ENCODE peak calls at places on chromosomes 7 and 10, in nine cellular contexts. One of them, this sample, is unnamed.

GRCh38 chr10:72292223-72292691 is 18.5 kb downstream of the DDIT4 start:
- DNase-seq in Peyer's patch: peak
- DNase-seq in dorsolateral prefrontal cortex: no peak
- DNase-seq in SK-N-SH: no peak
- DNase-seq in IMR-90: no peak
- DNase-seq in cardiac muscle cell: no peak
- DNase-seq in HCT116: peak
- DNase-seq in hepatocyte: peak
- DNase-seq in pancreas: peak
- DNase-seq in this sample: peak

GRCh38 chr7:152106990-152107389 is 81.5 kb downstream of the GALNT11 start:
- DNase-seq in HCT116: no peak
- DNase-seq in SK-N-SH: no peak
- DNase-seq in cardiac muscle cell: no peak
- DNase-seq in IMR-90: peak
- DNase-seq in hepatocyte: no peak
- DNase-seq in pancreas: no peak
- DNase-seq in Peyer's patch: no peak
- DNase-seq in dorsolateral prefrontal cortex: no peak
- DNase-seq in this sample: no peak

GRCh38 chr7:5621776-5622175 is 159.7 kb downstream of the RNF216 start:
- DNase-seq in pancreas: no peak
- DNase-seq in HCT116: no peak
- DNase-seq in hepatocyte: no peak
- DNase-seq in dorsolateral prefrontal cortex: no peak
- DNase-seq in SK-N-SH: peak
- DNase-seq in Peyer's patch: no peak
- DNase-seq in IMR-90: no peak
- DNase-seq in cardiac muscle cell: no peak
- DNase-seq in this sample: no peak

GRCh38 chr7:149720372-149721083 is 52.9 kb downstream of the ZNF467 start:
- DNase-seq in dorsolateral prefrontal cortex: peak
- DNase-seq in HCT116: no peak
- DNase-seq in SK-N-SH: peak
- DNase-seq in cardiac muscle cell: peak
- DNase-seq in pancreas: peak
- DNase-seq in hepatocyte: peak
- DNase-seq in IMR-90: no peak
- DNase-seq in Peyer's patch: no peak
- DNase-seq in this sample: no peak

GRCh38 chr7:40763319-40764287 is 628.8 kb downstream of the SUGCT start:
- DNase-seq in HCT116: no peak
- DNase-seq in cardiac muscle cell: peak
- DNase-seq in hepatocyte: no peak
- DNase-seq in dorsolateral prefrontal cortex: no peak
- DNase-seq in pancreas: no peak
- DNase-seq in SK-N-SH: peak
- DNase-seq in Peyer's patch: no peak
- DNase-seq in IMR-90: peak
- DNase-seq in this sample: no peak

GRCh38 chr7:4882169-4882741 is 1.3 kb downstream of the RADIL start:
- DNase-seq in IMR-90: peak
- DNase-seq in pancreas: no peak
- DNase-seq in Peyer's patch: peak
- DNase-seq in cardiac muscle cell: peak
- DNase-seq in dorsolateral prefrontal cortex: no peak
- DNase-seq in SK-N-SH: peak
- DNase-seq in hepatocyte: peak
- DNase-seq in HCT116: no peak
- DNase-seq in this sample: no peak

GRCh38 chr10:112295853-112296830 is 12.9 kb downstream of the TECTB start:
- DNase-seq in IMR-90: peak
- DNase-seq in pancreas: no peak
- DNase-seq in SK-N-SH: peak
- DNase-seq in Peyer's patch: no peak
- DNase-seq in dorsolateral prefrontal cortex: no peak
- DNase-seq in hepatocyte: no peak
- DNase-seq in cardiac muscle cell: peak
- DNase-seq in HCT116: no peak
- DNase-seq in this sample: no peak

GRCh38 chr7:44275146-44275545 is 50.2 kb downstream of the CAMK2B start:
- DNase-seq in SK-N-SH: no peak
- DNase-seq in HCT116: no peak
- DNase-seq in dorsolateral prefrontal cortex: no peak
- DNase-seq in cardiac muscle cell: no peak
- DNase-seq in Peyer's patch: no peak
- DNase-seq in hepatocyte: no peak
- DNase-seq in pancreas: no peak
- DNase-seq in IMR-90: no peak
- DNase-seq in this sample: no peak

GRCh38 chr7:102044984-102045673 is 227.7 kb downstream of the CUX1 start:
- DNase-seq in pancreas: peak
- DNase-seq in SK-N-SH: peak
- DNase-seq in cardiac muscle cell: peak
- DNase-seq in hepatocyte: peak
- DNase-seq in dorsolateral prefrontal cortex: peak
- DNase-seq in Peyer's patch: no peak
- DNase-seq in IMR-90: peak
- DNase-seq in HCT116: peak
- DNase-seq in this sample: no peak

GRCh38 chr10:35794703-35795102 is 152.6 kb upstream of the FZD8 start:
- DNase-seq in dorsolateral prefrontal cortex: no peak
- DNase-seq in IMR-90: no peak
- DNase-seq in Peyer's patch: no peak
- DNase-seq in cardiac muscle cell: peak
- DNase-seq in SK-N-SH: no peak
- DNase-seq in hepatocyte: no peak
- DNase-seq in pancreas: no peak
- DNase-seq in HCT116: no peak
- DNase-seq in this sample: no peak

GRCh38 chr7:45718464-45719330 is 144.5 kb downstream of the ADCY1 start:
- DNase-seq in hepatocyte: no peak
- DNase-seq in IMR-90: peak
- DNase-seq in dorsolateral prefrontal cortex: peak
- DNase-seq in cardiac muscle cell: no peak
- DNase-seq in Peyer's patch: no peak
- DNase-seq in SK-N-SH: no peak
- DNase-seq in HCT116: no peak
- DNase-seq in pancreas: no peak
- DNase-seq in this sample: no peak

GRCh38 chr10:22391605-22392004 is 46.3 kb downstream of the SPAG6 start:
- DNase-seq in hepatocyte: no peak
- DNase-seq in cardiac muscle cell: no peak
- DNase-seq in pancreas: no peak
- DNase-seq in IMR-90: no peak
- DNase-seq in HCT116: no peak
- DNase-seq in Peyer's patch: no peak
- DNase-seq in SK-N-SH: no peak
- DNase-seq in dorsolateral prefrontal cortex: no peak
- DNase-seq in this sample: no peak

GRCh38 chr7:140904081-140904480 is 20.6 kb downstream of the BRAF start:
- DNase-seq in dorsolateral prefrontal cortex: no peak
- DNase-seq in SK-N-SH: no peak
- DNase-seq in IMR-90: peak
- DNase-seq in pancreas: no peak
- DNase-seq in cardiac muscle cell: no peak
- DNase-seq in HCT116: no peak
- DNase-seq in hepatocyte: no peak
- DNase-seq in Peyer's patch: no peak
- DNase-seq in this sample: no peak

GRCh38 chr10:7819126-7819470 is 793 bp downstream of the TAF3 start:
- DNase-seq in IMR-90: peak
- DNase-seq in dorsolateral prefrontal cortex: peak
- DNase-seq in hepatocyte: peak
- DNase-seq in HCT116: no peak
- DNase-seq in SK-N-SH: no peak
- DNase-seq in cardiac muscle cell: peak
- DNase-seq in Peyer's patch: peak
- DNase-seq in pancreas: peak
- DNase-seq in this sample: peak

GRCh38 chr7:133529861-133530260 is 277.0 kb downstream of the EXOC4 start:
- DNase-seq in pancreas: no peak
- DNase-seq in hepatocyte: no peak
- DNase-seq in dorsolateral prefrontal cortex: no peak
- DNase-seq in SK-N-SH: no peak
- DNase-seq in Peyer's patch: no peak
- DNase-seq in cardiac muscle cell: no peak
- DNase-seq in HCT116: no peak
- DNase-seq in IMR-90: no peak
- DNase-seq in this sample: no peak

GRCh38 chr10:122435212-122435827 is 19.1 kb upstream of the ARMS2 start:
- DNase-seq in hepatocyte: peak
- DNase-seq in HCT116: peak
- DNase-seq in IMR-90: peak
- DNase-seq in SK-N-SH: peak
- DNase-seq in dorsolateral prefrontal cortex: no peak
- DNase-seq in cardiac muscle cell: peak
- DNase-seq in pancreas: no peak
- DNase-seq in Peyer's patch: no peak
- DNase-seq in this sample: peak

GRCh38 chr7:12549106-12549505 is 21.4 kb upstream of the SCIN start:
- DNase-seq in SK-N-SH: no peak
- DNase-seq in hepatocyte: no peak
- DNase-seq in Peyer's patch: no peak
- DNase-seq in pancreas: no peak
- DNase-seq in HCT116: no peak
- DNase-seq in IMR-90: peak
- DNase-seq in dorsolateral prefrontal cortex: no peak
- DNase-seq in cardiac muscle cell: no peak
- DNase-seq in this sample: no peak

GRCh38 chr10:120005408-120006280 is 113.1 kb downstream of the SEC23IP start:
- DNase-seq in Peyer's patch: no peak
- DNase-seq in IMR-90: no peak
- DNase-seq in dorsolateral prefrontal cortex: no peak
- DNase-seq in SK-N-SH: no peak
- DNase-seq in pancreas: no peak
- DNase-seq in cardiac muscle cell: peak
- DNase-seq in HCT116: no peak
- DNase-seq in hepatocyte: no peak
- DNase-seq in this sample: no peak
- H3K27ac ChIP-seq in Peyer's patch: no peak
- H3K27ac ChIP-seq in IMR-90: no peak
- H3K27ac ChIP-seq in dorsolateral prefrontal cortex: no peak
- H3K27ac ChIP-seq in SK-N-SH: no peak
- H3K27ac ChIP-seq in pancreas: no peak
- H3K27ac ChIP-seq in cardiac muscle cell: no peak
- H3K27ac ChIP-seq in HCT116: no peak
- H3K27ac ChIP-seq in hepatocyte: no peak
- H3K27ac ChIP-seq in this sample: no peak

GRCh38 chr7:41825927-41826480 is 123.1 kb upstream of the INHBA start:
- DNase-seq in IMR-90: peak
- DNase-seq in pancreas: no peak
- DNase-seq in HCT116: no peak
- DNase-seq in Peyer's patch: no peak
- DNase-seq in cardiac muscle cell: no peak
- DNase-seq in hepatocyte: no peak
- DNase-seq in dorsolateral prefrontal cortex: no peak
- DNase-seq in SK-N-SH: no peak
- DNase-seq in this sample: no peak

GRCh38 chr7:41826641-41827040 is 123.8 kb upstream of the INHBA start:
- DNase-seq in cardiac muscle cell: no peak
- DNase-seq in pancreas: no peak
- DNase-seq in dorsolateral prefrontal cortex: no peak
- DNase-seq in IMR-90: peak
- DNase-seq in HCT116: no peak
- DNase-seq in Peyer's patch: no peak
- DNase-seq in hepatocyte: no peak
- DNase-seq in SK-N-SH: no peak
- DNase-seq in this sample: no peak

GRCh38 chr7:41832936-41833335 is 130.0 kb upstream of the INHBA start:
- DNase-seq in hepatocyte: no peak
- DNase-seq in IMR-90: no peak
- DNase-seq in Peyer's patch: no peak
- DNase-seq in SK-N-SH: no peak
- DNase-seq in pancreas: no peak
- DNase-seq in cardiac muscle cell: no peak
- DNase-seq in HCT116: no peak
- DNase-seq in dorsolateral prefrontal cortex: no peak
- DNase-seq in this sample: no peak

GRCh38 chr7:41828911-41829310 is 126.0 kb upstream of the INHBA start:
- DNase-seq in SK-N-SH: no peak
- DNase-seq in cardiac muscle cell: no peak
- DNase-seq in IMR-90: no peak
- DNase-seq in dorsolateral prefrontal cortex: no peak
- DNase-seq in pancreas: no peak
- DNase-seq in hepatocyte: no peak
- DNase-seq in Peyer's patch: no peak
- DNase-seq in HCT116: no peak
- DNase-seq in this sample: no peak

GRCh38 chr7:41830271-41830670 is 127.4 kb upstream of the INHBA start:
- DNase-seq in hepatocyte: no peak
- DNase-seq in HCT116: no peak
- DNase-seq in SK-N-SH: no peak
- DNase-seq in Peyer's patch: no peak
- DNase-seq in dorsolateral prefrontal cortex: no peak
- DNase-seq in cardiac muscle cell: no peak
- DNase-seq in pancreas: no peak
- DNase-seq in IMR-90: no peak
- DNase-seq in this sample: no peak
- TF ChIP-seq CTCF in hepatocyte: no peak
- TF ChIP-seq CTCF in HCT116: no peak
- TF ChIP-seq CTCF in SK-N-SH: peak
- TF ChIP-seq CTCF in Peyer's patch: no peak
- TF ChIP-seq CTCF in dorsolateral prefrontal cortex: no peak
- TF ChIP-seq CTCF in cardiac muscle cell: no peak
- TF ChIP-seq CTCF in pancreas: no peak
- TF ChIP-seq CTCF in IMR-90: no peak
- TF ChIP-seq CTCF in this sample: no peak

DNA sequence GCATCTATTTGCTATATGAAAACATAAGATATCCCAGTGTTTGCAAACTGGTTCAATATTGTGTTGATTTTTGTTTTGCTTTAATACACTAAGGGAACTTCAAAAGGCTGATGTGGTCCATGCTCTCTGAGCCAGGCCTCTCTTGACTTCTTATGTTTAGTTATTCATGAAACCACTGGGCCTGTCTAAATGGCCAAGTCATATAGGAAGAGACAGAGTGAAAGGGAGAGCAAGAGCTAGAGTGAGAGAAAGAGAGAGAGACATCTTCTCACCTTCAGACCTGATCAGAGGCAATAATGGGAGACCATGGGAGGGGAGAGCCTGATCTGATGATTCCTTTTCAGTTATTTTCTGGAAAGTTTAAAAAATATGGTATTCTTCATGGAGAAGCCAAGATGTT is 6.1 kb upstream of the FAS start:
- DNase-seq in hepatocyte: no peak
- DNase-seq in HCT116: no peak
- DNase-seq in SK-N-SH: no peak
- DNase-seq in IMR-90: no peak
- DNase-seq in cardiac muscle cell: no peak
- DNase-seq in pancreas: no peak
- DNase-seq in dorsolateral prefrontal cortex: no peak
- DNase-seq in Peyer's patch: no peak
- DNase-seq in this sample: no peak
- H3K27ac ChIP-seq in hepatocyte: no peak
- H3K27ac ChIP-seq in HCT116: no peak
- H3K27ac ChIP-seq in SK-N-SH: no peak
- H3K27ac ChIP-seq in IMR-90: no peak
- H3K27ac ChIP-seq in cardiac muscle cell: no peak
- H3K27ac ChIP-seq in pancreas: no peak
- H3K27ac ChIP-seq in dorsolateral prefrontal cortex: no peak
- H3K27ac ChIP-seq in Peyer's patch: no peak
- H3K27ac ChIP-seq in this sample: no peak

GRCh38 chr10:10235003-10235402 is 782.7 kb upstream of the CELF2 start:
- DNase-seq in hepatocyte: no peak
- DNase-seq in pancreas: no peak
- DNase-seq in Peyer's patch: no peak
- DNase-seq in IMR-90: no peak
- DNase-seq in dorsolateral prefrontal cortex: no peak
- DNase-seq in SK-N-SH: no peak
- DNase-seq in cardiac muscle cell: no peak
- DNase-seq in HCT116: no peak
- DNase-seq in this sample: peak

GRCh38 chr10:10233256-10233655 is 784.4 kb upstream of the CELF2 start:
- DNase-seq in cardiac muscle cell: peak
- DNase-seq in IMR-90: no peak
- DNase-seq in pancreas: no peak
- DNase-seq in Peyer's patch: no peak
- DNase-seq in dorsolateral prefrontal cortex: no peak
- DNase-seq in SK-N-SH: no peak
- DNase-seq in hepatocyte: no peak
- DNase-seq in HCT116: no peak
- DNase-seq in this sample: no peak
- TF ChIP-seq CTCF in cardiac muscle cell: peak
- TF ChIP-seq CTCF in IMR-90: no peak
- TF ChIP-seq CTCF in pancreas: no peak
- TF ChIP-seq CTCF in Peyer's patch: no peak
- TF ChIP-seq CTCF in dorsolateral prefrontal cortex: no peak
- TF ChIP-seq CTCF in SK-N-SH: no peak
- TF ChIP-seq CTCF in hepatocyte: no peak
- TF ChIP-seq CTCF in HCT116: no peak
- TF ChIP-seq CTCF in this sample: peak